ENCODE peak calls at places on chromosome 9, in four cellular contexts. P is adrenal gland, M is GM23248, E is transverse colon. T is an unnamed sample.
A peak's percentile ranks its signal among the peaks of the same experiment; 100 is the strongest.

GRCh38 chr9:71929223-71929622 is 17.8 kb downstream of the C9orf85 start:
- DNase-seq in P (no peak), M (peak; percentile 87), E (no peak), T (no peak)

GRCh38 chr9:90307177-90307833 is 335.3 kb downstream of the DIRAS2 start:
- DNase-seq in P (no peak), M (no peak), E (no peak), T (no peak)

GRCh38 chr9:93304574-93305496 is 120.9 kb downstream of the WNK2 start:
- DNase-seq in P (peak; percentile 33), M (peak; percentile 72), E (peak; percentile 47), T (peak; percentile 54)

GRCh38 chr9:109894921-109895758 is 115.1 kb downstream of the PALM2AKAP2 start:
- DNase-seq in P (peak; percentile 45), M (peak; percentile 87), E (no peak), T (no peak)

GRCh38 chr9:114216976-114217375 is 61.6 kb downstream of the COL27A1 start:
- DNase-seq in P (no peak), M (peak; percentile 30), E (no peak), T (no peak)

GRCh38 chr9:85960688-85961093 is 19.7 kb downstream of the NAA35 start:
- DNase-seq in P (no peak), M (no peak), E (no peak), T (no peak)

GRCh38 chr9:116157436-116158138 is 4.0 kb downstream of the PAPPA start:
- DNase-seq in P (no peak), M (peak; percentile 72), E (no peak), T (peak; percentile 33)

GRCh38 chr9:9612270-9612669 is 1000.5 kb downstream of the PTPRD start:
- DNase-seq in P (no peak), M (no peak), E (peak; percentile 7), T (no peak)

GRCh38 chr9:5820425-5820824 is 12.5 kb downstream of the ERMP1 start:
- DNase-seq in P (no peak), M (no peak), E (no peak), T (no peak)

GRCh38 chr9:21974542-21975409 is 19.4 kb downstream of the CDKN2A start:
- DNase-seq in P (peak; percentile 81), M (peak; percentile 78), E (no peak), T (no peak)

GRCh38 chr9:99239341-99240055 is 17.4 kb downstream of the SEC61B start:
- DNase-seq in P (no peak), M (peak; percentile 81), E (no peak), T (no peak)
- H3K4me1 ChIP-seq in P (peaks cover 7% of the 10 kb centered on the region), M (peaks cover 17% of the 10 kb centered on the region), E (no peaks in the 10 kb centered on the region), T (no peaks in the 10 kb centered on the region)

GRCh38 chr9:137168907-137169763 is 716 bp downstream of the LRRC26 start:
- DNase-seq in P (no peak), M (peak; percentile 66), E (peak; percentile 41), T (no peak)
- H3K4me3 ChIP-seq in P (peak overlapping the region; percentile 23), M (peak overlapping the region; percentile 36), E (peak overlapping the region; percentile 46), T (peak overlapping the region; percentile 18)

GRCh38 chr9:121603028-121603427 is 48.4 kb upstream of the DAB2IP start:
- DNase-seq in P (no peak), M (no peak), E (no peak), T (no peak)
- H3K36me3 ChIP-seq in P (no peaks in the 10 kb centered on the region), M (no peaks in the 10 kb centered on the region), E (no peaks in the 10 kb centered on the region), T (no peaks in the 10 kb centered on the region)

GRCh38 chr9:136220017-136220729 is 15.2 kb upstream of the LHX3 start:
- DNase-seq in P (peak; percentile 56), M (no peak), E (no peak), T (no peak)
- H3K4me1 ChIP-seq in P (no peaks in the 10 kb centered on the region), M (no peaks in the 10 kb centered on the region), E (no peaks in the 10 kb centered on the region), T (no peaks in the 10 kb centered on the region)

GRCh38 chr9:137638680-137639079 is 19.9 kb downstream of the EHMT1 start:
- DNase-seq in P (no peak), M (no peak), E (no peak), T (no peak)
- H3K4me3 ChIP-seq in P (no peak overlapping the region), M (peak overlapping the region; percentile 58), E (no peak overlapping the region), T (no peak overlapping the region)

GRCh38 chr9:134692573-134692860 is 50.9 kb downstream of the COL5A1 start:
- DNase-seq in P (no peak), M (no peak), E (no peak), T (no peak)
- H3K36me3 ChIP-seq in P (no peaks in the 10 kb centered on the region), M (peaks cover 28% of the 10 kb centered on the region), E (no peaks in the 10 kb centered on the region), T (no peaks in the 10 kb centered on the region)

DNA sequence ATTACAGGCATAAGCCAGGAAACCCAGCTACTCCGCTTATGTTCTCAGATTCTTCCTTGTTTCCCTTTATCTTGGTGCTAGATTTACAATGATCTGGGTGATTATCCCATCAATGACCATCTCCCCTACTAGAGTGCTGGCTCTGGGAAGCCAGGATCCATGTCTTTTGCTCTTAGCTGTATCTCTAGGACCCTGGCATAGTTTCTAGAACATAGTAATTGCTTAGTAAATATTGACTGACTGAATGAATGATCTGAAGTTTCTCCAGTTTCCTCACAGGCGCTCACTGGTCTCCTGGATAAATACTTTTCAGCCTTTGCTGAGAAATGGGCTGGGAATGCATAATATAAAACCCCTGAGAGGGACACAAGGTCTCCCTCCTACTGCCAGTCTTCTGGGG is 60.0 kb upstream of the KLF9 start:
- DNase-seq in P (no peak), M (no peak), E (no peak), T (no peak)
- H3K4me1 ChIP-seq in P (peaks cover 26% of the 10 kb centered on the region), M (peaks cover 19% of the 10 kb centered on the region), E (peaks cover 48% of the 10 kb centered on the region), T (peaks cover 15% of the 10 kb centered on the region)

GRCh38 chr9:25677301-25678146 is 720 bp downstream of the TUSC1 start:
- DNase-seq in P (peak; percentile 88), M (peak; percentile 87), E (peak; percentile 90), T (peak; percentile 90)
- H3K4me3 ChIP-seq in P (peak overlapping the region; percentile 75), M (peak overlapping the region; percentile 77), E (peak overlapping the region; percentile 83), T (peak overlapping the region; percentile 58)

T was measured in ovary.